ENCODE peak calls at places on chromosomes 6 and 20, in seven cellular contexts. O, D, E, K, M, A and T are unnamed samples.

GRCh38 chr6:30093951-30094350 is 18.4 kb upstream of the RNF39 start:
- DNase-seq in O (no peak), D (no peak), E (no peak), K (no peak), M (no peak), A (no peak), T (no peak)

GRCh38 chr6:103404799-103405198 is 1454.9 kb downstream of the HACE1 start:
- DNase-seq in O (no peak), D (no peak), E (no peak), K (no peak), M (no peak), A (no peak), T (no peak)

GRCh38 chr6:128826606-128827005 is 56.3 kb upstream of the LAMA2 start:
- DNase-seq in O (no peak), D (no peak), E (no peak), K (no peak), M (no peak), A (no peak), T (no peak)

GRCh38 chr6:79812195-79812594 is 135.2 kb downstream of the ELOVL4 start:
- DNase-seq in O (no peak), D (no peak), E (no peak), K (no peak), M (no peak), A (no peak), T (no peak)

GRCh38 chr6:85498596-85499258 is 48.8 kb downstream of the NT5E start:
- DNase-seq in O (no peak), D (no peak), E (no peak), K (no peak), M (no peak), A (no peak), T (no peak)

GRCh38 chr20:33824852-33825251 is 13.7 kb downstream of the CHMP4B start:
- DNase-seq in O (no peak), D (no peak), E (no peak), K (no peak), M (no peak), A (no peak), T (no peak)

GRCh38 chr20:23609486-23610109 is 3.9 kb upstream of the CST9 start:
- DNase-seq in O (no peak), D (no peak), E (no peak), K (no peak), M (no peak), A (no peak), T (no peak)

GRCh38 chr6:137040393-137040792 is 4.4 kb downstream of the IL20RA start:
- DNase-seq in O (no peak), D (no peak), E (no peak), K (no peak), M (no peak), A (no peak), T (no peak)

GRCh38 chr6:19297880-19298279 is 539.3 kb upstream of the ID4 start:
- DNase-seq in O (no peak), D (no peak), E (no peak), K (no peak), M (no peak), A (no peak), T (no peak)

GRCh38 chr6:72621243-72622093 is at the start of gene KCNQ5:
- DNase-seq in O (no peak), D (peak; percentile 49), E (no peak), K (no peak), M (peak; percentile 73), A (no peak), T (no peak)

GRCh38 chr6:105982761-105983600 is 103.2 kb upstream of the PRDM1 start:
- DNase-seq in O (no peak), D (no peak), E (no peak), K (no peak), M (no peak), A (no peak), T (no peak)
- H3K4me3 ChIP-seq in O (no peak overlapping the region), D (no peak overlapping the region), E (no peak overlapping the region), K (no peak overlapping the region), M (no peak overlapping the region), A (no peak overlapping the region), T (no peak overlapping the region)

GRCh38 chr6:4398806-4399205 is 263.4 kb upstream of the ECI2 start:
- DNase-seq in O (no peak), D (no peak), E (no peak), K (no peak), M (no peak), A (no peak), T (no peak)

GRCh38 chr6:4396032-4396431 is 260.7 kb upstream of the ECI2 start:
- DNase-seq in O (no peak), D (no peak), E (no peak), K (no peak), M (no peak), A (no peak), T (no peak)

GRCh38 chr6:4395386-4395785 is 260.0 kb upstream of the ECI2 start:
- DNase-seq in O (no peak), D (no peak), E (no peak), K (no peak), M (no peak), A (no peak), T (no peak)

GRCh38 chr6:4397307-4397706 is 261.9 kb upstream of the ECI2 start:
- DNase-seq in O (peak; percentile 53), D (no peak), E (no peak), K (no peak), M (no peak), A (no peak), T (no peak)

GRCh38 chr6:4394786-4395185 is 259.4 kb upstream of the ECI2 start:
- DNase-seq in O (no peak), D (no peak), E (no peak), K (no peak), M (no peak), A (no peak), T (no peak)
- H3K4me1 ChIP-seq in O (no peaks in the 10 kb centered on the region), D (no peaks in the 10 kb centered on the region), E (no peaks in the 10 kb centered on the region), K (no peaks in the 10 kb centered on the region), M (no peaks in the 10 kb centered on the region), A (peaks cover under 1% of the 10 kb centered on the region), T (no peaks in the 10 kb centered on the region)

GRCh38 chr20:25293507-25293906 is 45.6 kb downstream of the PYGB start:
- DNase-seq in O (no peak), D (no peak), E (no peak), K (no peak), M (no peak), A (no peak), T (no peak)
- H3K36me3 ChIP-seq in O (no peaks in the 10 kb centered on the region), D (peaks cover 45% of the 10 kb centered on the region), E (no peaks in the 10 kb centered on the region), K (no peaks in the 10 kb centered on the region), M (peaks cover 7% of the 10 kb centered on the region), A (peaks cover 91% of the 10 kb centered on the region), T (no peaks in the 10 kb centered on the region)

GRCh38 chr6:27081931-27082330 is 165.6 kb upstream of the PRSS16 start:
- DNase-seq in O (no peak), D (no peak), E (no peak), K (no peak), M (no peak), A (no peak), T (no peak)

GRCh38 chr6:27073441-27073840 is 174.1 kb upstream of the PRSS16 start:
- DNase-seq in O (no peak), D (no peak), E (no peak), K (no peak), M (no peak), A (no peak), T (no peak)

GRCh38 chr6:27076116-27076515 is 171.4 kb upstream of the PRSS16 start:
- DNase-seq in O (no peak), D (no peak), E (no peak), K (no peak), M (no peak), A (no peak), T (no peak)

GRCh38 chr6:27081188-27081587 is 166.3 kb upstream of the PRSS16 start:
- DNase-seq in O (no peak), D (no peak), E (no peak), K (no peak), M (no peak), A (no peak), T (no peak)

GRCh38 chr6:27078734-27079357 is 168.7 kb upstream of the PRSS16 start:
- DNase-seq in O (peak; percentile 47), D (peak; percentile 52), E (peak; percentile 50), K (no peak), M (peak; percentile 67), A (no peak), T (no peak)
- H3K4me3 ChIP-seq in O (peak overlapping the region; percentile 19), D (peak overlapping the region; percentile 61), E (peak overlapping the region; percentile 20), K (no peak overlapping the region), M (peak overlapping the region; percentile 62), A (no peak overlapping the region), T (peak overlapping the region; percentile 23)

GRCh38 chr20:7742479-7742878 is 197.8 kb downstream of the HAO1 start:
- DNase-seq in O (no peak), D (no peak), E (no peak), K (no peak), M (no peak), A (no peak), T (no peak)
- H3K4me1 ChIP-seq in O (no peaks in the 10 kb centered on the region), D (peaks cover 4% of the 10 kb centered on the region), E (no peaks in the 10 kb centered on the region), K (no peaks in the 10 kb centered on the region), M (no peaks in the 10 kb centered on the region), A (peaks cover 11% of the 10 kb centered on the region), T (no peaks in the 10 kb centered on the region)

GRCh38 chr20:16007978-16008377 is 565.3 kb downstream of the KIF16B start:
- DNase-seq in O (no peak), D (no peak), E (no peak), K (no peak), M (no peak), A (no peak), T (no peak)
- H3K36me3 ChIP-seq in O (no peaks in the 10 kb centered on the region), D (no peaks in the 10 kb centered on the region), E (no peaks in the 10 kb centered on the region), K (no peaks in the 10 kb centered on the region), M (no peaks in the 10 kb centered on the region), A (no peaks in the 10 kb centered on the region), T (no peaks in the 10 kb centered on the region)

GRCh38 chr6:161292650-161293281 is 18.9 kb upstream of the AGPAT4 start:
- DNase-seq in O (no peak), D (no peak), E (no peak), K (no peak), M (no peak), A (no peak), T (no peak)
- H3K4me3 ChIP-seq in O (no peak overlapping the region), D (no peak overlapping the region), E (no peak overlapping the region), K (no peak overlapping the region), M (no peak overlapping the region), A (no peak overlapping the region), T (no peak overlapping the region)

DNA sequence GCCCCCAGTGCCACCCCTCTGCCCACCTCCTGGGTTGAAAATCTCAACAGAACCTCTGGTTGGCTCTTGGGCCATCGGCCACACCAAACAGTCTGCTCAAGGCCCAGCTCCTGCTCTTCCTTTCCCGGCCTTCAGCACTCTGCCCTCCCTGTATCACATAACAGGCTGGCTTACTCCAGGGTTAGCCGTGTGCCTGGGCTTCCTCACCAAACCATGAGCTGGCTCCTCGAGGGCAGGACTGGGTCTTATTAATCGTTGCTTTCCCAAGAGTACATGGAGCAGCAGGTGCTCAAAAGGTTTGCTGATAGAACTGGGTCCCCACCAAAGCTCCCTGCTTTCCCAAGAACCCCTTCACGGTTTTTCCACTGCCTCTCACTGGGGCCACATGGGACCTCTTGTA is 12.7 kb upstream of the FAM83C start:
- DNase-seq in O (no peak), D (no peak), E (no peak), K (no peak), M (no peak), A (no peak), T (no peak)
- H3K4me1 ChIP-seq in O (peaks cover 10% of the 10 kb centered on the region), D (peaks cover 58% of the 10 kb centered on the region), E (no peaks in the 10 kb centered on the region), K (no peaks in the 10 kb centered on the region), M (peaks cover 5% of the 10 kb centered on the region), A (peaks cover 73% of the 10 kb centered on the region), T (peaks cover 21% of the 10 kb centered on the region)

GRCh38 chr20:50588034-50588736 is 78.0 kb downstream of the PTPN1 start:
- DNase-seq in O (peak; percentile 72), D (peak; percentile 90), E (peak; percentile 47), K (peak; percentile 85), M (peak; percentile 74), A (peak; percentile 82), T (peak; percentile 64)
- H3K36me3 ChIP-seq in O (no peaks in the 10 kb centered on the region), D (peaks cover 41% of the 10 kb centered on the region), E (no peaks in the 10 kb centered on the region), K (no peaks in the 10 kb centered on the region), M (peaks cover 8% of the 10 kb centered on the region), A (peaks cover 65% of the 10 kb centered on the region), T (peaks cover 90% of the 10 kb centered on the region)